ENCODE peak calls at places on chromosomes 11 and 22, in nine cellular contexts. X is effector memory CD4-positive, alpha-beta T cell; U is GM23248; R is cardiac muscle cell; K is pancreas; F is mammary epithelial cell; H is neuronal stem cell; E is mesendoderm; W is tibial artery. T is an unnamed sample. For H3K4me1, the result is how much of the 10 kb centered on the place peaks cover.

GRCh38 chr11:2781413-2782274 is 81.8 kb upstream of the KCNQ1OT1 start:
- DNase-seq in X (no peak), U (no peak), R (no peak), K (peak), F (no peak), H (no peak), E (no peak), W (peak), T (peak)

GRCh38 chr11:102513869-102514268 is 16.7 kb downstream of the MMP7 start:
- DNase-seq in X (no peak), U (peak), R (no peak), K (no peak), F (peak), H (no peak), E (no peak), W (peak), T (no peak)

GRCh38 chr11:72260574-72260973 is 16.6 kb upstream of the PHOX2A start:
- DNase-seq in X (no peak), U (no peak), R (no peak), K (no peak), F (no peak), H (no peak), E (no peak), W (no peak), T (no peak)

GRCh38 chr11:84022221-84022620 is 736.1 kb upstream of the CCDC90B start:
- DNase-seq in X (no peak), U (no peak), R (peak), K (no peak), F (no peak), H (peak), E (no peak), W (no peak), T (no peak)

GRCh38 chr11:7572001-7572712 is 58.4 kb downstream of the PPFIBP2 start:
- DNase-seq in X (no peak), U (peak), R (no peak), K (no peak), F (no peak), H (no peak), E (peak), W (no peak), T (no peak)

GRCh38 chr22:23984430-23984829 is 4.5 kb downstream of the GSTT2 start:
- DNase-seq in X (no peak), U (peak), R (peak), K (no peak), F (peak), H (peak), E (peak), W (no peak), T (no peak)

GRCh38 chr22:23389271-23390071 is 190.6 kb downstream of the IGLL1 start:
- DNase-seq in X (no peak), U (peak), R (no peak), K (no peak), F (no peak), H (no peak), E (peak), W (no peak), T (no peak)

GRCh38 chr11:577611-577894 is 1.3 kb downstream of the PHRF1 start:
- DNase-seq in X (no peak), U (no peak), R (no peak), K (no peak), F (no peak), H (no peak), E (no peak), W (no peak), T (no peak)

GRCh38 chr11:105524286-105524685 is 85.6 kb upstream of the GRIA4 start:
- DNase-seq in X (no peak), U (no peak), R (peak), K (no peak), F (no peak), H (no peak), E (peak), W (no peak), T (no peak)

GRCh38 chr22:46052331-46052771 is 75.4 kb upstream of the WNT7B start:
- DNase-seq in X (no peak), U (peak), R (no peak), K (peak), F (no peak), H (no peak), E (no peak), W (peak), T (no peak)

GRCh38 chr11:196786-197731 is 4.2 kb downstream of the SCGB1C1 start:
- DNase-seq in X (no peak), U (peak), R (no peak), K (peak), F (no peak), H (no peak), E (no peak), W (peak), T (no peak)

GRCh38 chr22:29954203-29954855 is 71.4 kb downstream of the MTMR3 start:
- DNase-seq in X (no peak), U (no peak), R (no peak), K (no peak), F (no peak), H (no peak), E (no peak), W (no peak), T (no peak)

DNA sequence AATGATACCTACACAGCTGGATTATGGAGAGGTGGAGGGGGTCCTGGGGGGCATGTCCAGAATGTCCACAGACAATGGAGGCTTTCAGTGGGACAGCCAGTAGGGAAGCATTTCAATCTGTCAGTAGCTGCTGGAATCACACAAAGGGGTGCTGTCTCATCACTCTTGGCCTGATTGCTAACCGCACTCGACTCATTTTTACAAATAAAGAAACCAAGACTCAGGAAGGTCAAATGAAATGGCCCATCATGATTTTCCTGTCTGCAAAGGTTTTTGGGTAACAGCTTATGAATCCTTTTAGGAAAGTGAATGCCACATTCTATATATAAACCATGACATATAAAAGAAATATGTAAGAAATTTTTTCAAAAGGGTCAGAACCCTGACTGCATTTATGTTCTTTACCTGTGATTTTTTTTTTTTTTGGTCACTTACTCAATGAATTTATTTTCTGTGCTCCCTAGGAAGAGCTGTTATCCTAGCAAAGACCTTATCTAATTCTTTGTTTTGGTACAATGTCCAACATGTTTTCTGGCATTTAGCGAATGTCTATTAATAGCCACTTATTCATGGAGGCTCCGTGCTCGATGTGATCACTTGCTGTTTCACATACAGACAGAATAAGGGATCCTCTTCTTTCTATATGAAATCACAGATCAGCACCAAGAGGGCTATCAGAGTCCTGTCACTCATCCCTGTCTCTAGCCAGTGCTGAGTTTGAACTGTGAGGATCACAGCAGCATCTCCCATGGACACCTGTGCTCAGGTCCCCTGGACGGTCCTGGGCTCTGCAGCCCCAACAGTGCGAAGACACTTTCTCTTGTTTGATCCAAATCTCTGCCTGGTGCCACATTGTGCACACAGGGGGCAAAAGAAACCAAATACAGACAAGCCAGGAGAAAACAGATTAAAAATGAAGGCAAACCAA is 979.7 kb downstream of the NTM start:
- DNase-seq in X (no peak), U (no peak), R (no peak), K (no peak), F (no peak), H (no peak), E (no peak), W (no peak), T (no peak)
- H3K4me1 ChIP-seq in X (under half), U (under half), R (under half), K (under half), F (under half), H (under half), E (under half), W (under half), T (under half)

DNA sequence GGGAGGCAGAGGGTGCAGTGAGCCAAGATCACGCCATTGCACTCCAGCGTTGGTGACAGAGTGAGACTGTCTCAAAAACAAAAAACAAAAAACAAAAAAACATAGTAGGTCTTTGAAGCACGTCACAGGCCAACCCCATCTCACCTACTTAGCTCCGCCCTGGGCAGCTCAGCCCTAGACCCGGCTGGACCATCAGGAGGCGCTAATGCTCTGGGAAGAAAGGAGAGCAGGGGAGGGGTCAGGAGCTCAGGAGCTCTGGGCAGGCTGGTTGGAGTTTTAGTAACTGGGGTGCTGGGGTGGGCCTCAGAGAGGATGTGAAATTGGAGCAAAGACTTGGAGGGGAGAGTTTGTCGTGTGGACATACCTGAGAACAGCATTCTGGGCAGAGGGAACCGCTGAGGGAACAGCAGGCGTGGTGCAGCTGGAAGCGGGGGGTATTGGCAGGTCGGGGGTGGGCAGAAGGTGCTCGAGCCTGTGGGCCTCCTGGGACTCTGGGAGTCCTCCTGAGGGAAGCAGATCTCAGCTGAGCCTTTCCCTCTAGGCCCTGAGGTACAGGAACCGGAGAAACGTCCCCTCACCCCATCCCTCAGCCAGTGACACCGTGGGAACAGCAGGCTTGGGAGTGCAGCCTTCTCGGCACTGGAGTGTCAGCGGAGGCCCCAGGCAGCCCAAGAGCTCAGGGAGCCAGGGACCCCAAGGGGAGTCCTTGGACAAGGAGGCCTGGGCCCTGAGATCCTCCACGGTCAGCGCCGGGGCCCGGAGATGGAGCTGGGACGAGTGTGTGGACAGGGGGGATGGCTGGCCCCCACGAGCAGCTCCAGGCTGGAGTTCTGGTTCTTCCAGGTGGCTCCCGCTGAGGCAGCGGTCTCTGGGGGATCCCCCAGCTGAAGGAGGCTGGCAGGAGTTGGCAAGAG is 2.2 kb upstream of the RPS6KA4 start:
- DNase-seq in X (no peak), U (peak), R (peak), K (peak), F (no peak), H (peak), E (peak), W (no peak), T (no peak)
- H3K27ac ChIP-seq in X (no peak), U (no peak), R (peak), K (no peak), F (peak), H (no peak), E (no peak), W (peak), T (no peak)

DNA sequence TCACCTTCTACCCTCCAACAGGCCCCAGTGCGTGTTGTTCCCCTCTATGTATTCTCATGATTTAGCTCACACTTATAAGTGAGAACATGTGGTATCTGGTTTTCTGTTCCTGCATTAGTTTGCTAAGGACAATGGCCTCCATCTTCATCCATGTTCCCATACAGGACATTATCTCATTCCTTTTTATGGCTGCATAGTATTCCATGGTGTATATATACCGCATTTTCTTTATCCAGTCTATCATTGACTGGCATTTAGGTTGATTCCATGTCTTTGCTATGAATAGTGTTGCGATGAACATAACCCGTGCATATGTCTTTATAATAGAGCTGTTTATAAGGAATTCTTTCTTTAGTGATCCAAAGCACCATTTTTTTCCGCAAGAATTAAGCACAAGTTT is 28.5 kb upstream of the TLCD5 start:
- DNase-seq in X (no peak), U (no peak), R (no peak), K (no peak), F (no peak), H (no peak), E (no peak), W (no peak), T (no peak)
- H3K4me1 ChIP-seq in X (under half), U (under half), R (under half), K (under half), F (under half), H (under half), E (under half), W (under half), T (under half)

GRCh38 chr22:39643311-39644083 is 72.9 kb downstream of the CACNA1I start:
- DNase-seq in X (no peak), U (peak), R (no peak), K (no peak), F (no peak), H (no peak), E (no peak), W (no peak), T (no peak)
- H3K27ac ChIP-seq in X (no peak), U (no peak), R (no peak), K (no peak), F (no peak), H (no peak), E (no peak), W (no peak), T (no peak)

GRCh38 chr22:39226353-39226752 is 18.4 kb downstream of the PDGFB start:
- DNase-seq in X (no peak), U (no peak), R (no peak), K (no peak), F (no peak), H (no peak), E (no peak), W (no peak), T (no peak)

GRCh38 chr22:39221999-39222686 is 22.6 kb downstream of the PDGFB start:
- DNase-seq in X (no peak), U (no peak), R (no peak), K (no peak), F (no peak), H (no peak), E (no peak), W (no peak), T (no peak)

GRCh38 chr22:39223091-39223710 is 21.6 kb downstream of the PDGFB start:
- DNase-seq in X (no peak), U (no peak), R (no peak), K (no peak), F (no peak), H (no peak), E (no peak), W (no peak), T (no peak)

GRCh38 chr22:39225591-39225990 is 19.2 kb downstream of the PDGFB start:
- DNase-seq in X (no peak), U (no peak), R (no peak), K (no peak), F (no peak), H (no peak), E (no peak), W (no peak), T (no peak)

GRCh38 chr22:39224550-39224949 is 20.2 kb downstream of the PDGFB start:
- DNase-seq in X (no peak), U (no peak), R (no peak), K (no peak), F (no peak), H (no peak), E (no peak), W (no peak), T (no peak)
- H3K4me1 ChIP-seq in X (under half), U (under half), R (under half), K (under half), F (under half), H (under half), E (under half), W (under half), T (under half)

GRCh38 chr11:35486934-35487333 is 38.5 kb downstream of the PAMR1 start:
- DNase-seq in X (no peak), U (no peak), R (no peak), K (no peak), F (no peak), H (no peak), E (no peak), W (no peak), T (no peak)

GRCh38 chr11:35488117-35488516 is 37.3 kb downstream of the PAMR1 start:
- DNase-seq in X (no peak), U (peak), R (no peak), K (no peak), F (no peak), H (no peak), E (no peak), W (no peak), T (no peak)

GRCh38 chr11:35485656-35486318 is 39.6 kb downstream of the PAMR1 start:
- DNase-seq in X (peak), U (peak), R (peak), K (peak), F (peak), H (peak), E (peak), W (peak), T (peak)

GRCh38 chr11:35486446-35486845 is 39.0 kb downstream of the PAMR1 start:
- DNase-seq in X (no peak), U (peak), R (no peak), K (no peak), F (no peak), H (no peak), E (no peak), W (no peak), T (no peak)

GRCh38 chr11:35487532-35488078 is 37.8 kb downstream of the PAMR1 start:
- DNase-seq in X (no peak), U (peak), R (peak), K (no peak), F (no peak), H (peak), E (peak), W (no peak), T (no peak)
- H3K27ac ChIP-seq in X (no peak), U (no peak), R (no peak), K (no peak), F (no peak), H (no peak), E (no peak), W (no peak), T (no peak)

GRCh38 chr11:65776196-65776595 is 4.6 kb downstream of the AP5B1 start:
- DNase-seq in X (no peak), U (peak), R (no peak), K (no peak), F (no peak), H (no peak), E (no peak), W (no peak), T (no peak)
- H3K4me1 ChIP-seq in X (under half), U (under half), R (under half), K (under half), F (under half), H (under half), E (under half), W (under half), T (under half)

GRCh38 chr11:68524213-68524612 is 63.7 kb downstream of the PPP6R3 start:
- DNase-seq in X (no peak), U (no peak), R (no peak), K (no peak), F (no peak), H (no peak), E (no peak), W (no peak), T (no peak)

GRCh38 chr11:68525930-68526329 is 65.4 kb downstream of the PPP6R3 start:
- DNase-seq in X (no peak), U (no peak), R (no peak), K (no peak), F (peak), H (no peak), E (no peak), W (no peak), T (no peak)

GRCh38 chr11:68523743-68524142 is 63.2 kb downstream of the PPP6R3 start:
- DNase-seq in X (no peak), U (no peak), R (no peak), K (no peak), F (no peak), H (no peak), E (no peak), W (no peak), T (no peak)

GRCh38 chr11:68525320-68525719 is 64.8 kb downstream of the PPP6R3 start:
- DNase-seq in X (no peak), U (no peak), R (no peak), K (no peak), F (no peak), H (no peak), E (no peak), W (no peak), T (no peak)

DNA sequence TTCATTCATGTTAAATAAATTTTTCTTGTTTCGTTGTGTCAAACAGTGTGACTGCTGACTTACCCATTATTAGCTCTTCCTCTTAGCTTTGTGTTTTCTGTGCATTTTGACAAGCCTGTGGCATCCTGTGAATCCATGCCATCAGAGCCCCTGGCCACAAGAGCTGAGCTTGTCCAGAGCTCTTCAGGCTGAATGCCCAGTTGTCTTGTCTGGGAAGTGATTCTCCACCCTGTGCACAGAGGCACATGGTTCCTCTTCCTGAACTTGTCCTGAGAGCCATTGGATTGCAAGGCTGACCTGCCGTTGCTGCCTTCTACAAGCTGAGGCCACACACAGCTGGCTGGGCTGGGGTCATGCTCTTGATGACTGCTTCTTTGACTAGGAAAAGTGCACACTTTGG is 64.1 kb downstream of the PPP6R3 start:
- DNase-seq in X (no peak), U (no peak), R (no peak), K (no peak), F (no peak), H (no peak), E (no peak), W (no peak), T (no peak)
- H3K27ac ChIP-seq in X (no peak), U (no peak), R (peak), K (no peak), F (no peak), H (no peak), E (no peak), W (no peak), T (no peak)

GRCh38 chr11:57458060-57458409 is 2.3 kb upstream of the RTN4RL2 start:
- DNase-seq in X (no peak), U (peak), R (no peak), K (no peak), F (no peak), H (no peak), E (peak), W (no peak), T (no peak)
- H3K4me1 ChIP-seq in X (under half), U (under half), R (under half), K (under half), F (under half), H (under half), E (under half), W (under half), T (under half)